ENCODE peak calls at places on chromosomes 2 and 18, in nine cellular contexts. P is effector CD4-positive, alpha-beta T cell; K is A172; R is activated effector memory CD4-positive, alpha-beta T cell treated with Interleukin-2 at 50 U/mL for 16 hours; Z is body of pancreas; M is T follicular helper cell; V is astrocyte of the cerebellum; U is GM23338; I is ureter. D is an unnamed sample.

GRCh38 chr18:14086459-14087231 is 45.6 kb downstream of the ZNF519 start:
- DNase-seq in P (no peak), K (peak), R (no peak), Z (peak), M (no peak), V (no peak), U (peak), I (no peak), D (peak)

GRCh38 chr2:97664636-97664970 is 759 bp upstream of the ACTR1B start:
- DNase-seq in P (no peak), K (peak), R (no peak), Z (no peak), M (no peak), V (no peak), U (peak), I (no peak), D (no peak)

GRCh38 chr2:62149708-62150107 is 46.2 kb upstream of the B3GNT2 start:
- DNase-seq in P (no peak), K (peak), R (no peak), Z (no peak), M (no peak), V (peak), U (no peak), I (no peak), D (peak)

GRCh38 chr2:131657895-131658768 is 130.4 kb downstream of the CCDC74A start:
- DNase-seq in P (no peak), K (no peak), R (no peak), Z (no peak), M (no peak), V (no peak), U (no peak), I (no peak), D (no peak)

GRCh38 chr18:33960393-33960792 is 264.3 kb downstream of the NOL4 start:
- DNase-seq in P (no peak), K (no peak), R (no peak), Z (no peak), M (no peak), V (no peak), U (no peak), I (no peak), D (no peak)

GRCh38 chr2:216431457-216431856 is 19.2 kb downstream of the SMARCAL1 start:
- DNase-seq in P (no peak), K (no peak), R (no peak), Z (no peak), M (no peak), V (no peak), U (no peak), I (no peak), D (no peak)

GRCh38 chr2:174166261-174166660 is 82.1 kb downstream of the OLA1 start:
- DNase-seq in P (no peak), K (no peak), R (no peak), Z (no peak), M (no peak), V (no peak), U (no peak), I (no peak), D (no peak)

GRCh38 chr2:149720615-149721014 is 133.0 kb upstream of the MMADHC start:
- DNase-seq in P (no peak), K (no peak), R (no peak), Z (no peak), M (no peak), V (no peak), U (no peak), I (no peak), D (no peak)

GRCh38 chr2:142834003-142834402 is 43.5 kb upstream of the KYNU start:
- DNase-seq in P (no peak), K (peak), R (no peak), Z (no peak), M (no peak), V (peak), U (no peak), I (no peak), D (no peak)

GRCh38 chr2:127176371-127177311 is 43.5 kb downstream of the CYP27C1 start:
- DNase-seq in P (no peak), K (no peak), R (no peak), Z (peak), M (no peak), V (no peak), U (peak), I (peak), D (no peak)

GRCh38 chr2:127807678-127808353 is 3.2 kb downstream of the WDR33 start:
- DNase-seq in P (no peak), K (no peak), R (no peak), Z (no peak), M (no peak), V (no peak), U (no peak), I (no peak), D (no peak)

GRCh38 chr2:29063056-29063455 is 11.3 kb downstream of the PCARE start:
- DNase-seq in P (no peak), K (no peak), R (no peak), Z (peak), M (no peak), V (no peak), U (no peak), I (no peak), D (no peak)

GRCh38 chr2:170369894-170370293 is 191.9 kb downstream of the MYO3B start:
- DNase-seq in P (no peak), K (peak), R (no peak), Z (no peak), M (no peak), V (peak), U (peak), I (no peak), D (no peak)

GRCh38 chr2:102004588-102004987 is 12.8 kb downstream of the IL1R2 start:
- DNase-seq in P (no peak), K (no peak), R (no peak), Z (no peak), M (no peak), V (no peak), U (no peak), I (no peak), D (peak)

GRCh38 chr18:51193621-51194287 is 3.7 kb downstream of the MEX3C start:
- DNase-seq in P (no peak), K (no peak), R (no peak), Z (no peak), M (no peak), V (no peak), U (no peak), I (no peak), D (no peak)

GRCh38 chr2:180258041-180258537 is 251.0 kb upstream of the CWC22 start:
- DNase-seq in P (no peak), K (no peak), R (no peak), Z (no peak), M (no peak), V (no peak), U (no peak), I (no peak), D (no peak)

D was measured in GM12865.